ENCODE peak calls at places on chromosome 22, in four cellular contexts. I is brain microvascular endothelial cell, L is PC-9, A is colonic mucosa. K is an unnamed sample.

GRCh38 chr22:25365491-25366261 is 146.2 kb downstream of the CRYBB2 start:
- DNase-seq in L (no peak), A (no peak), I (no peak), K (no peak)

GRCh38 chr22:22343603-22344276 is 99.2 kb downstream of the VPREB1 start:
- DNase-seq in A (peak), I (no peak), L (no peak), K (no peak)

GRCh38 chr22:24422078-24422665 is 5.2 kb upstream of the ADORA2A start:
- DNase-seq in L (no peak), A (no peak), I (no peak), K (no peak)

GRCh38 chr22:18056161-18056666 is 21.6 kb upstream of the PEX26 start:
- DNase-seq in L (no peak), I (no peak), A (no peak), K (no peak)

GRCh38 chr22:32181043-32181442 is 21.9 kb upstream of the C22orf42 start:
- DNase-seq in I (no peak), A (no peak), L (no peak), K (no peak)

GRCh38 chr22:50040717-50041116 is 17.4 kb downstream of the TTLL8 start:
- DNase-seq in L (no peak), I (no peak), A (no peak), K (no peak)

GRCh38 chr22:48884292-48884691 is 943.4 kb downstream of the BRD1 start:
- DNase-seq in L (no peak), I (no peak), A (no peak), K (no peak)

GRCh38 chr22:22721681-22722309 is 77.4 kb downstream of the GGTLC2 start:
- DNase-seq in L (no peak), I (peak), A (no peak), K (no peak)

GRCh38 chr22:41768420-41768819 is 32.1 kb upstream of the CCDC134 start:
- DNase-seq in L (peak), I (peak), A (no peak), K (no peak)

GRCh38 chr22:41998361-41999261 is at the start of gene WBP2NL:
- DNase-seq in A (peak), L (peak), I (peak), K (peak)

GRCh38 chr22:50143096-50143495 is 27.4 kb upstream of the PANX2 start:
- DNase-seq in I (no peak), A (no peak), L (no peak), K (no peak)

GRCh38 chr22:50733521-50734342 is 4.3 kb upstream of the ACR start:
- DNase-seq in L (no peak), A (no peak), I (no peak), K (no peak)

GRCh38 chr22:31629741-31630184 is 32.3 kb downstream of the PISD start:
- DNase-seq in A (no peak), L (no peak), I (no peak), K (no peak)

GRCh38 chr22:46775364-46775758 is 12.9 kb downstream of the TBC1D22A start:
- DNase-seq in L (no peak), A (no peak), I (no peak), K (no peak)

GRCh38 chr22:46775789-46776485 is 13.5 kb downstream of the TBC1D22A start:
- DNase-seq in I (no peak), L (no peak), A (no peak), K (no peak)

GRCh38 chr22:46774456-46775363 is 12.3 kb downstream of the TBC1D22A start:
- DNase-seq in A (no peak), L (no peak), I (no peak), K (no peak)

GRCh38 chr22:46770726-46771125 is 8.3 kb downstream of the TBC1D22A start:
- DNase-seq in L (no peak), I (no peak), A (no peak), K (no peak)

GRCh38 chr22:46773074-46773473 is 10.6 kb downstream of the TBC1D22A start:
- DNase-seq in A (no peak), L (no peak), I (no peak), K (no peak)
- H3K27ac ChIP-seq in A (peak), L (no peak), I (no peak), K (peak)

GRCh38 chr22:47200273-47201051 is 438.0 kb downstream of the TBC1D22A start:
- DNase-seq in A (no peak), I (no peak), L (no peak), K (no peak)
- TF ChIP-seq CTCF in A (no peak), I (no peak), L (no peak), K (no peak)

GRCh38 chr22:36461665-36462474 is 19.6 kb downstream of the TXN2 start:
- DNase-seq in A (no peak), L (peak), I (peak), K (peak)

GRCh38 chr22:36460202-36460601 is 21.2 kb downstream of the TXN2 start:
- DNase-seq in I (no peak), L (no peak), A (no peak), K (no peak)

GRCh38 chr22:36464715-36465231 is 16.7 kb downstream of the TXN2 start:
- DNase-seq in A (no peak), I (no peak), L (no peak), K (no peak)

GRCh38 chr22:36463783-36464184 is 17.7 kb downstream of the TXN2 start:
- DNase-seq in I (no peak), L (no peak), A (no peak), K (no peak)

DNA sequence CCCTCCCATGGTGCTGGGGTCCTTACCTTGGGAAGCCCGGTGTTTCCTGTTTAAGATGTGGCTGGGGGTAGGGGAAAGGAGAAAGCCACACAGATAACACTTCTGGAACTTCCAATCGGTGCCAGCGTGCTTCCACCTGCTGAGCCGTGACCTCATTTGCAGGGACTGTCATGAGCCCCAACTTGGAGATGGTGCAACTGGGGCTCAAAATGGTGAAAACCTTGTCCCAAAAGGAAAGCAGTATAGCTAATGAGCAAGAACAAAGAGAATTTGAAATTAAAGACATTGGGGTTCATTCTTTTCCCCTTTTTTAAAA is 19.0 kb downstream of the TXN2 start:
- DNase-seq in L (no peak), I (no peak), A (no peak), K (no peak)
- H3K27ac ChIP-seq in L (peak), I (peak), A (no peak), K (peak)

GRCh38 chr22:39244496-39245129 is at the start of gene PDGFB:
- DNase-seq in L (peak), I (no peak), A (peak), K (no peak)

GRCh38 chr22:39246690-39247332 is 2.0 kb upstream of the PDGFB start:
- DNase-seq in L (no peak), A (no peak), I (no peak), K (no peak)

GRCh38 chr22:39244073-39244495 is 698 bp downstream of the PDGFB start:
- DNase-seq in L (peak), I (no peak), A (no peak), K (no peak)

GRCh38 chr22:39246217-39246616 is 1.4 kb upstream of the PDGFB start:
- DNase-seq in I (no peak), A (no peak), L (no peak), K (no peak)

GRCh38 chr22:39245130-39246039 is 603 bp upstream of the PDGFB start:
- DNase-seq in L (no peak), I (no peak), A (no peak), K (no peak)
- TF ChIP-seq CTCF in L (no peak), I (no peak), A (no peak), K (no peak)

DNA sequence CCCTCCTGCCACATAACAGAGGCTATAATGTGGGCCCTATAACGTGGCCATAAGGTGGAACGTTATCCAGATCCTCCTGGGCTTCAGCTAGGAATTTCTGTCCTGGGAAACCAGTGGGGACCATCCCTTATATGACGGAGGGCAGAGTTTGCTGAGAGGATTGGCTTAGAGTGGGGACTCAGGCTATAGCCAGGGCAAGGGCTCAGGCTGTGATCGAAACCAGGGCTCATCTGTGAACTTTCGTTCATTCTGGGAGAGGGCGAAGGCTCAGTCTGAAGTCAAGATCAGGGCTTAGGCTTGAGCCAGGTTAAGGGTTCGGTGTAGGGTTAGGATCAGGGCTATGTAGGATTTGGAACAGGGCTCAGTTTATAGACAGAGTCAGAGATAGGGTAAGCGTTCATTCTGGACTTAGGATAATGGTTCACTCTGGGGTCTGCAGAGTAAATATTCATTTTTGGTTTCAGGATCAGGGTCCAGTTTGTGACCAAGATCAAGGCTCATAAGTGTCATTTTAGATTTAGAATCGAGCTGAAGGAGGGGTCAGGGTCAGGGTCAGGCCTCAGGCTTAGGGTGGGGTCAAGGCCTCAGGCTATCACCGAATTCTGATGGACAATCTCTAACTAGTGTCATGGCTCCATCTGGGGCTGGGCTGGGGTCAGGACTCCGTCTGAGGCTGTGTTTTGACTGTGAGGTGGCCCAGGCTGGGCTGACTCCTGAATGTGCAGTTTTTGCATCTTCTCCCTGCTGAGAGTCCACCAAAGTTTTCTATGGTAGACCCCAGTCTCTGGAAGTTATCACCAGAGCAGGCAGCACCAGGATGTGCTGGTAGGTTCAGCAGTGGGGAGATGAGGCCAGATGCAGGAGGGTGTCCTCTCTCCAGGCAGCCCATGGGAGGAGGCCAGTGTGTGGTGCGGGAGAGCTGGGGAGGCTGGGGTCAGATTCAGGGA is 33.9 kb upstream of the SOX10 start:
- DNase-seq in I (no peak), L (no peak), A (no peak), K (no peak)
- H3K27ac ChIP-seq in I (no peak), L (no peak), A (no peak), K (no peak)

GRCh38 chr22:45504703-45505341 is 2.1 kb downstream of the FBLN1 start:
- DNase-seq in I (no peak), A (no peak), L (no peak), K (no peak)

GRCh38 chr22:45503816-45504702 is 1.4 kb downstream of the FBLN1 start:
- DNase-seq in L (no peak), I (peak), A (no peak), K (no peak)

GRCh38 chr22:45503071-45503815 is 560 bp downstream of the FBLN1 start:
- DNase-seq in I (no peak), A (no peak), L (no peak), K (peak)

GRCh38 chr22:45499746-45500145 is 2.9 kb upstream of the FBLN1 start:
- DNase-seq in L (peak), A (no peak), I (no peak), K (no peak)

DNA sequence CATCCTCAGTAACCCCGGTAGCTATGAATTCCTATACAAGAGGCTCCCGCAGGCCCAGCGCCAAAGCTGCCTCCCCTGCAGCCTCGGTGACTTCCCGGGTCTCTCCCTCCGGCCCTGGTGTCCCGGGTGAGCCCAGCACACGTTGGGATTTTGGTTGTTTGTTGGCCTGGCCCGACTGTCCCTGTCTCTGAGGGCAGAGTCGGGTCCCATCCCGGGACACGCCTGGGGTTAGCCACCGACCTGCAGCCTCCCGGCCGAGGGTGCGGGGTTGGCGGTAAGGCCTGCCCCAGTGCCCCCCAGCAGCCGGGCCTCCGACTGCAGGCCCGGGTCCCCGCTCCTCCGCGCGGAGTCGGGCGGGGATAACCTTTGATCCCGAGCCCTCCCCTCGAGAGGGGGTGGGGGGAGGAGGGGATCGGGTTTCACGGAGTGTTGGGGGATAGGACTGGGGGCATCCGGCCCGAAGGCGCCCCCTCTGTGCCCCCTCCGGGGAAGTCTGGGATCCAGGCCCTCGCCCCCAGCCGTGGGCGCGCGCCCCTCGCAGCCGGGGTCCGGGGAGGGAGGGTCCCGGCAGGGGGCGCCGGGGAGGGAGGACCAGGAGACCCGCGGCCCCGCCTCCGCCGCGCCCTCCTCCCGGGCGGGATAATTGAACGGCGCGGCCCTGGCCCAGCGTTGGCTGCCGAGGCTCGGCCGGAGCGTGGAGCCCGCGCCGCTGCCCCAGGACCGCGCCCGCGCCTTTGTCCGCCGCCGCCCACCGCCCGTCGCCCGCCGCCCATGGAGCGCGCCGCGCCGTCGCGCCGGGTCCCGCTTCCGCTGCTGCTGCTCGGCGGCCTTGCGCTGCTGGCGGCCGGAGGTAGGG is at the start of gene FBLN1:
- DNase-seq in A (no peak), L (peak), I (no peak), K (peak)
- TF ChIP-seq CTCF in A (no peak), L (peak), I (no peak), K (no peak)

GRCh38 chr22:37488337-37489135 is 2.4 kb upstream of the MFNG start:
- DNase-seq in I (no peak), A (no peak), L (no peak), K (no peak)

GRCh38 chr22:37485714-37486223 is 415 bp downstream of the MFNG start:
- DNase-seq in I (no peak), L (no peak), A (no peak), K (no peak)

GRCh38 chr22:37486224-37486845 is at the start of gene MFNG:
- DNase-seq in L (no peak), I (no peak), A (peak), K (peak)

GRCh38 chr22:37487129-37487528 is 945 bp upstream of the MFNG start:
- DNase-seq in I (no peak), L (no peak), A (no peak), K (no peak)

GRCh38 chr22:37487559-37487958 is 1.4 kb upstream of the MFNG start:
- DNase-seq in L (no peak), I (no peak), A (no peak), K (no peak)
- H3K27ac ChIP-seq in L (no peak), I (no peak), A (no peak), K (peak)

DNA sequence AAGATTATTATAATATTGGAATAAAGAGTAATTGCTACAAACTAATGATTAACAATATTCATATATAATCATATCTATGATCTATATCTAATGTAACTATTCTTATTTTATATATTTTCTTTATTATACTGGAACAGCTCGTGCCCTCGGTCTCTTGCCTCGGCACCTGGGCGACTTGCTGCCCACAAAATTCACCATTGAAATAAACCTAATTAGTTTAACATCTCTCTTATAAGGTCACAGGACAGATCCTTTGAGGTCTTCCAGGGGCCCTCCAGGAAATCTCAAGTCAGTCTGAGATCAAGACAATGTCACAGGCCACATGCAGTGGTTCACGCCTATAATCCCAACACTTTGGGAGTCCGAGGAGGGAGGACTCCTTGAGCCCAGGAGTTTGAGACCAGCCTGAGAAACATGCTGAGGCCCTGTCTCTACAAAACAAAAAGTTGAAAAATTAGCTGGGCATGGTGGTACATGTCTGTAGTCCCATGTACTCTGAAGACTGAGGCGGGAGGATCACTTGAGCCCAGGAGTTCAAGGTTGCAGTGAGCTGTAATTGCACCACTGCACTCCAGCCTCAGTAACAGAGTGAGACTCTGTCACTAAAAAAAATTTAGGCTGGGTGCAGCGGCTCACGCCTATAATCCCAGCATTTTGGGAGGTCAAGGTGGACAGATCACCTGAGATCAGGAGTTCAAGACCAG is 6.6 kb upstream of the TXNRD2 start:
- DNase-seq in A (no peak), L (no peak), I (no peak), K (no peak)
- TF ChIP-seq CTCF in A (peak), L (peak), I (no peak), K (peak)

K was measured in RWPE1.